ENCODE peak calls at places on chromosome 7, in seven cellular contexts. One of them, this sample, is unnamed.
A peak's percentile ranks its signal among the peaks of the same experiment; 100 is the strongest.

GRCh38 chr7:51645298-51645697 is 328.7 kb upstream of the COBL start:
- DNase-seq in left ventricle myocardium inferior: no peak
- DNase-seq in transverse colon: no peak
- DNase-seq in A549: no peak
- DNase-seq in psoas muscle: no peak
- DNase-seq in mammary epithelial cell: no peak
- DNase-seq in mucosa of descending colon: no peak
- DNase-seq in this sample: peak; percentile 7

GRCh38 chr7:57308631-57309408 is 141.2 kb upstream of the ZNF716 start:
- DNase-seq in psoas muscle: no peak
- DNase-seq in mammary epithelial cell: no peak
- DNase-seq in transverse colon: no peak
- DNase-seq in A549: no peak
- DNase-seq in mucosa of descending colon: no peak
- DNase-seq in left ventricle myocardium inferior: peak; percentile 21
- DNase-seq in this sample: no peak

GRCh38 chr7:33183504-33183903 is 54.1 kb downstream of the BBS9 start:
- DNase-seq in left ventricle myocardium inferior: no peak
- DNase-seq in mucosa of descending colon: no peak
- DNase-seq in transverse colon: no peak
- DNase-seq in mammary epithelial cell: no peak
- DNase-seq in psoas muscle: no peak
- DNase-seq in A549: no peak
- DNase-seq in this sample: no peak

GRCh38 chr7:101172854-101173751 is 7.0 kb downstream of the NAT16 start:
- DNase-seq in left ventricle myocardium inferior: peak; percentile 75
- DNase-seq in mammary epithelial cell: peak; percentile 68
- DNase-seq in A549: no peak
- DNase-seq in mucosa of descending colon: peak; percentile 68
- DNase-seq in transverse colon: peak; percentile 68
- DNase-seq in psoas muscle: peak; percentile 70
- DNase-seq in this sample: peak; percentile 70

GRCh38 chr7:115227473-115228235 is 305.8 kb downstream of the MDFIC start:
- DNase-seq in mucosa of descending colon: no peak
- DNase-seq in A549: no peak
- DNase-seq in psoas muscle: no peak
- DNase-seq in mammary epithelial cell: no peak
- DNase-seq in left ventricle myocardium inferior: no peak
- DNase-seq in transverse colon: no peak
- DNase-seq in this sample: no peak

GRCh38 chr7:129222064-129222463 is 2.8 kb upstream of the AHCYL2 start:
- DNase-seq in mammary epithelial cell: no peak
- DNase-seq in psoas muscle: no peak
- DNase-seq in transverse colon: no peak
- DNase-seq in A549: no peak
- DNase-seq in left ventricle myocardium inferior: no peak
- DNase-seq in mucosa of descending colon: no peak
- DNase-seq in this sample: no peak

GRCh38 chr7:120832803-120833202 is 25.1 kb downstream of the TSPAN12 start:
- DNase-seq in psoas muscle: no peak
- DNase-seq in mucosa of descending colon: no peak
- DNase-seq in transverse colon: no peak
- DNase-seq in mammary epithelial cell: no peak
- DNase-seq in A549: no peak
- DNase-seq in left ventricle myocardium inferior: no peak
- DNase-seq in this sample: no peak

GRCh38 chr7:150992051-150992640 is 1.3 kb downstream of the NOS3 start:
- DNase-seq in mammary epithelial cell: no peak
- DNase-seq in psoas muscle: no peak
- DNase-seq in mucosa of descending colon: no peak
- DNase-seq in transverse colon: no peak
- DNase-seq in A549: no peak
- DNase-seq in left ventricle myocardium inferior: no peak
- DNase-seq in this sample: no peak

GRCh38 chr7:21731977-21732376 is 189.1 kb downstream of the DNAH11 start:
- DNase-seq in A549: no peak
- DNase-seq in mammary epithelial cell: no peak
- DNase-seq in transverse colon: no peak
- DNase-seq in left ventricle myocardium inferior: no peak
- DNase-seq in psoas muscle: no peak
- DNase-seq in mucosa of descending colon: no peak
- DNase-seq in this sample: no peak

GRCh38 chr7:105487559-105488218 is 34.4 kb downstream of the PUS7 start:
- DNase-seq in transverse colon: no peak
- DNase-seq in A549: peak; percentile 12
- DNase-seq in psoas muscle: no peak
- DNase-seq in mammary epithelial cell: peak; percentile 41
- DNase-seq in left ventricle myocardium inferior: no peak
- DNase-seq in mucosa of descending colon: peak; percentile 7
- DNase-seq in this sample: peak; percentile 22

GRCh38 chr7:44971188-44971907 is 7.5 kb downstream of the MYO1G start:
- DNase-seq in mucosa of descending colon: no peak
- DNase-seq in transverse colon: no peak
- DNase-seq in A549: no peak
- DNase-seq in left ventricle myocardium inferior: no peak
- DNase-seq in psoas muscle: no peak
- DNase-seq in mammary epithelial cell: no peak
- DNase-seq in this sample: no peak

GRCh38 chr7:1846331-1847065 is 176.4 kb downstream of the ELFN1 start:
- DNase-seq in transverse colon: no peak
- DNase-seq in mucosa of descending colon: no peak
- DNase-seq in A549: no peak
- DNase-seq in psoas muscle: no peak
- DNase-seq in left ventricle myocardium inferior: peak; percentile 8
- DNase-seq in mammary epithelial cell: no peak
- DNase-seq in this sample: no peak

GRCh38 chr7:123784263-123784662 is 35.5 kb upstream of the WASL start:
- DNase-seq in psoas muscle: no peak
- DNase-seq in A549: no peak
- DNase-seq in mammary epithelial cell: no peak
- DNase-seq in mucosa of descending colon: no peak
- DNase-seq in left ventricle myocardium inferior: no peak
- DNase-seq in transverse colon: no peak
- DNase-seq in this sample: no peak

GRCh38 chr7:154960063-154960790 is 42.7 kb downstream of the PAXIP1 start:
- DNase-seq in mammary epithelial cell: peak; percentile 7
- DNase-seq in psoas muscle: no peak
- DNase-seq in transverse colon: no peak
- DNase-seq in left ventricle myocardium inferior: no peak
- DNase-seq in A549: no peak
- DNase-seq in mucosa of descending colon: no peak
- DNase-seq in this sample: no peak

GRCh38 chr7:25025218-25025671 is 45.3 kb upstream of the OSBPL3 start:
- DNase-seq in mucosa of descending colon: no peak
- DNase-seq in mammary epithelial cell: peak; percentile 55
- DNase-seq in A549: no peak
- DNase-seq in left ventricle myocardium inferior: no peak
- DNase-seq in transverse colon: no peak
- DNase-seq in psoas muscle: no peak
- DNase-seq in this sample: peak; percentile 95

GRCh38 chr7:73436031-73436929 is 2.7 kb downstream of the FZD9 start:
- DNase-seq in mammary epithelial cell: no peak
- DNase-seq in transverse colon: no peak
- DNase-seq in psoas muscle: no peak
- DNase-seq in mucosa of descending colon: no peak
- DNase-seq in A549: peak; percentile 46
- DNase-seq in left ventricle myocardium inferior: no peak
- DNase-seq in this sample: no peak

GRCh38 chr7:94975316-94975715 is 67.9 kb downstream of the PPP1R9A start:
- DNase-seq in mammary epithelial cell: no peak
- DNase-seq in left ventricle myocardium inferior: no peak
- DNase-seq in psoas muscle: no peak
- DNase-seq in transverse colon: no peak
- DNase-seq in A549: peak; percentile 18
- DNase-seq in mucosa of descending colon: no peak
- DNase-seq in this sample: no peak

DNA sequence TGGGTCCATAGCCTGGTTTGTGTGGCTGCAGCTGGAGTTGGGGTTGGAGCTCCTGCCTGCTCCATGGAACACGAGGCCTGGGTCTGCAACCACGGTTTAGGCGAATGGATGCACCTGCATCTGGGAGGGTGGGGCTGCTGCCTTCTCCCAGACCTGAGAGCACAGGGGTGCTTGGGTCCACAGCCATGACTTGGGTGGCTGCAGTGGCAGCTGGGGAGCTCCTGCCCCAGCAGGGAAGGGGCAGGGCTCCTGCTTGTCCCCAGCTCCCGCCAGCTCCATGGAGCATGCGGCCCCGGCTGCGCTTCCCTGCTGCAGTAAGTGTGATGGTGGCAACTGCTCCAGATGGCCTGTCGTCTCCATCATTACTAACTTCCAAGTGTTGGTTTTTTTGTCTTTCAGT is 571.1 kb upstream of the LRRN3 start:
- DNase-seq in mammary epithelial cell: no peak
- DNase-seq in mucosa of descending colon: no peak
- DNase-seq in psoas muscle: no peak
- DNase-seq in transverse colon: no peak
- DNase-seq in A549: no peak
- DNase-seq in left ventricle myocardium inferior: no peak
- DNase-seq in this sample: no peak
- H3K4me1 ChIP-seq in mammary epithelial cell: no peaks in the 10 kb centered on the region
- H3K4me1 ChIP-seq in mucosa of descending colon: peaks cover 4% of the 10 kb centered on the region
- H3K4me1 ChIP-seq in psoas muscle: no peaks in the 10 kb centered on the region
- H3K4me1 ChIP-seq in transverse colon: peaks cover 10% of the 10 kb centered on the region
- H3K4me1 ChIP-seq in A549: peaks cover 21% of the 10 kb centered on the region
- H3K4me1 ChIP-seq in left ventricle myocardium inferior: peaks cover 12% of the 10 kb centered on the region
- H3K4me1 ChIP-seq in this sample: no peaks in the 10 kb centered on the region

GRCh38 chr7:137961200-137962177 is 40.4 kb downstream of the CREB3L2 start:
- DNase-seq in mammary epithelial cell: no peak
- DNase-seq in A549: no peak
- DNase-seq in psoas muscle: no peak
- DNase-seq in transverse colon: no peak
- DNase-seq in left ventricle myocardium inferior: no peak
- DNase-seq in mucosa of descending colon: no peak
- DNase-seq in this sample: no peak
- H3K4me1 ChIP-seq in mammary epithelial cell: no peaks in the 10 kb centered on the region
- H3K4me1 ChIP-seq in A549: peaks cover 41% of the 10 kb centered on the region
- H3K4me1 ChIP-seq in psoas muscle: no peaks in the 10 kb centered on the region
- H3K4me1 ChIP-seq in transverse colon: peaks cover 12% of the 10 kb centered on the region
- H3K4me1 ChIP-seq in left ventricle myocardium inferior: peaks cover 76% of the 10 kb centered on the region
- H3K4me1 ChIP-seq in mucosa of descending colon: no peaks in the 10 kb centered on the region
- H3K4me1 ChIP-seq in this sample: peaks cover 2% of the 10 kb centered on the region

GRCh38 chr7:96870934-96871333 is 134.4 kb upstream of the DLX6 start:
- DNase-seq in left ventricle myocardium inferior: no peak
- DNase-seq in psoas muscle: no peak
- DNase-seq in A549: no peak
- DNase-seq in transverse colon: no peak
- DNase-seq in mucosa of descending colon: no peak
- DNase-seq in mammary epithelial cell: peak; percentile 52
- DNase-seq in this sample: no peak
- H3K4me1 ChIP-seq in left ventricle myocardium inferior: no peaks in the 10 kb centered on the region
- H3K4me1 ChIP-seq in psoas muscle: no peaks in the 10 kb centered on the region
- H3K4me1 ChIP-seq in A549: no peaks in the 10 kb centered on the region
- H3K4me1 ChIP-seq in transverse colon: no peaks in the 10 kb centered on the region
- H3K4me1 ChIP-seq in mucosa of descending colon: no peaks in the 10 kb centered on the region
- H3K4me1 ChIP-seq in mammary epithelial cell: peaks cover 19% of the 10 kb centered on the region
- H3K4me1 ChIP-seq in this sample: no peaks in the 10 kb centered on the region

GRCh38 chr7:5637415-5637814 is 144.0 kb downstream of the RNF216 start:
- DNase-seq in transverse colon: no peak
- DNase-seq in psoas muscle: no peak
- DNase-seq in A549: no peak
- DNase-seq in mammary epithelial cell: no peak
- DNase-seq in mucosa of descending colon: no peak
- DNase-seq in left ventricle myocardium inferior: no peak
- DNase-seq in this sample: no peak

GRCh38 chr7:5638994-5639393 is 142.5 kb downstream of the RNF216 start:
- DNase-seq in left ventricle myocardium inferior: no peak
- DNase-seq in psoas muscle: no peak
- DNase-seq in transverse colon: no peak
- DNase-seq in A549: no peak
- DNase-seq in mammary epithelial cell: no peak
- DNase-seq in mucosa of descending colon: no peak
- DNase-seq in this sample: no peak

GRCh38 chr7:5635461-5636445 is 145.7 kb downstream of the RNF216 start:
- DNase-seq in transverse colon: no peak
- DNase-seq in mammary epithelial cell: no peak
- DNase-seq in psoas muscle: no peak
- DNase-seq in mucosa of descending colon: no peak
- DNase-seq in A549: no peak
- DNase-seq in left ventricle myocardium inferior: no peak
- DNase-seq in this sample: no peak

GRCh38 chr7:5636446-5636835 is 145.0 kb downstream of the RNF216 start:
- DNase-seq in mucosa of descending colon: no peak
- DNase-seq in transverse colon: no peak
- DNase-seq in mammary epithelial cell: peak; percentile 36
- DNase-seq in A549: no peak
- DNase-seq in psoas muscle: no peak
- DNase-seq in left ventricle myocardium inferior: no peak
- DNase-seq in this sample: no peak

GRCh38 chr7:5636914-5637313 is 144.5 kb downstream of the RNF216 start:
- DNase-seq in mucosa of descending colon: peak; percentile 39
- DNase-seq in A549: peak; percentile 47
- DNase-seq in transverse colon: peak; percentile 62
- DNase-seq in left ventricle myocardium inferior: peak; percentile 60
- DNase-seq in psoas muscle: peak; percentile 79
- DNase-seq in mammary epithelial cell: peak; percentile 66
- DNase-seq in this sample: no peak
- H3K4me1 ChIP-seq in mucosa of descending colon: peaks cover 41% of the 10 kb centered on the region
- H3K4me1 ChIP-seq in A549: peaks cover 13% of the 10 kb centered on the region
- H3K4me1 ChIP-seq in transverse colon: peaks cover 57% of the 10 kb centered on the region
- H3K4me1 ChIP-seq in left ventricle myocardium inferior: peaks cover 59% of the 10 kb centered on the region
- H3K4me1 ChIP-seq in psoas muscle: peaks cover 37% of the 10 kb centered on the region
- H3K4me1 ChIP-seq in mammary epithelial cell: peaks cover 38% of the 10 kb centered on the region
- H3K4me1 ChIP-seq in this sample: no peaks in the 10 kb centered on the region

DNA sequence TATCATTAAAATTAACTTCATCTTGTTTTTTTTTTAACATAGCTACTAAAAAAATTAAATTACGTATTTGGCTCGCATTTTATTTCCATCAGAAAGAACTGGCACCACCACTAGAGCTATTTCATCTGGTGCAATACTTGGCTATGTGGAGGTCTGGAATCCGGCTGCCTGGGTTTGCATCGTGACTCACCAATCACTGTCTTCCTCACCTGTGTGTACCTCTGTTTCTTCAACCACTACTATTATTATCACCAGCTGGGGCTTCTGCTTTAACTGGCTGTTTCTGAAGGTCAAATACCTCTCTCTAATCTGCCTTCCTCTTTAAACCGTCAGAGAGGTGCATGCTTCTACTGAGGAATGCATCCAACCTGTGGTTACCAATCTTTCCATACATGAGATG is 6.5 kb downstream of the WDR91 start:
- DNase-seq in mucosa of descending colon: no peak
- DNase-seq in psoas muscle: no peak
- DNase-seq in A549: no peak
- DNase-seq in transverse colon: no peak
- DNase-seq in left ventricle myocardium inferior: no peak
- DNase-seq in mammary epithelial cell: peak; percentile 57
- DNase-seq in this sample: no peak
- H3K4me1 ChIP-seq in mucosa of descending colon: no peaks in the 10 kb centered on the region
- H3K4me1 ChIP-seq in psoas muscle: peaks cover 12% of the 10 kb centered on the region
- H3K4me1 ChIP-seq in A549: peaks cover 7% of the 10 kb centered on the region
- H3K4me1 ChIP-seq in transverse colon: no peaks in the 10 kb centered on the region
- H3K4me1 ChIP-seq in left ventricle myocardium inferior: peaks cover 27% of the 10 kb centered on the region
- H3K4me1 ChIP-seq in mammary epithelial cell: peaks cover 52% of the 10 kb centered on the region
- H3K4me1 ChIP-seq in this sample: no peaks in the 10 kb centered on the region

This sample was measured in small intestine.